ENCODE peak calls at places on chromosomes 3 and 15, in five cellular contexts. S is right cardiac atrium; N is GM23338; W is ovary; C is stimulated activated CD8-positive, alpha-beta memory T cell treated with anti-CD3 and anti-CD28 coated beads, Interleukin-4, amount 100 ng/mL, for 1 hour. F is an unnamed sample.

GRCh38 chr15:82917252-82917651 is 35.3 kb downstream of the HOMER2 start:
- DNase-seq in S (no peak), N (no peak), W (no peak), C (no peak), F (no peak)

GRCh38 chr3:88189361-88189810 is 39.6 kb downstream of the C3orf38 start:
- DNase-seq in S (no peak), N (no peak), W (no peak), C (no peak), F (no peak)

GRCh38 chr15:96362759-96363678 is 32.5 kb downstream of the NR2F2 start:
- DNase-seq in S (no peak), N (peak), W (no peak), C (no peak), F (no peak)

GRCh38 chr15:30865257-30865656 is 38.5 kb upstream of the FAN1 start:
- DNase-seq in S (no peak), N (no peak), W (no peak), C (no peak), F (no peak)

GRCh38 chr3:184481924-184482671 is 79.5 kb upstream of the EPHB3 start:
- DNase-seq in S (no peak), N (no peak), W (no peak), C (no peak), F (no peak)

GRCh38 chr3:39096775-39097174 is 10.7 kb downstream of the GORASP1 start:
- DNase-seq in S (no peak), N (peak), W (no peak), C (no peak), F (no peak)

GRCh38 chr3:195102609-195103467 is 168.1 kb downstream of the XXYLT1 start:
- DNase-seq in S (no peak), N (no peak), W (peak), C (no peak), F (peak)

GRCh38 chr15:63299981-63300575 is 22.7 kb downstream of the APH1B start:
- DNase-seq in S (no peak), N (no peak), W (no peak), C (no peak), F (no peak)

GRCh38 chr3:98012974-98013373 is 22.1 kb downstream of the GABRR3 start:
- DNase-seq in S (no peak), N (no peak), W (no peak), C (no peak), F (no peak)

GRCh38 chr3:65914740-65915366 is 123.9 kb downstream of the MAGI1 start:
- DNase-seq in S (no peak), N (peak), W (no peak), C (no peak), F (peak)

GRCh38 chr3:13480340-13481318 is 523 bp downstream of the HDAC11 start:
- DNase-seq in S (no peak), N (peak), W (peak), C (no peak), F (peak)

F was measured in RKO.